ENCODE peak calls at places on chromosomes 7 and 10, in eight cellular contexts. One of them, this sample, is unnamed.

GRCh38 chr7:102426268-102427031 is 6.9 kb upstream of the ORAI2 start:
- DNase-seq in HTR-8/SVneo: no peak
- DNase-seq in Ammon's horn: peak; percentile 48
- DNase-seq in stimulated activated CD4-positive, alpha-beta T cell treated with anti-CD3 and anti-CD28 coated beads, Interleukin-12 subunit alpha, Interleukin-12 subunit beta, amount 100 ng/mL, for 48 hours: peak; percentile 71
- DNase-seq in T-helper 9 cell: peak; percentile 47
- DNase-seq in astrocyte of the spinal cord: no peak
- DNase-seq in activated naive CD4-positive, alpha-beta T cell: peak; percentile 20
- DNase-seq in Caco-2: no peak
- DNase-seq in this sample: no peak

GRCh38 chr7:192035-192649 is at the start of gene FAM20C:
- DNase-seq in Caco-2: peak; percentile 80
- DNase-seq in astrocyte of the spinal cord: peak; percentile 94
- DNase-seq in Ammon's horn: peak; percentile 91
- DNase-seq in stimulated activated CD4-positive, alpha-beta T cell treated with anti-CD3 and anti-CD28 coated beads, Interleukin-12 subunit alpha, Interleukin-12 subunit beta, amount 100 ng/mL, for 48 hours: no peak
- DNase-seq in activated naive CD4-positive, alpha-beta T cell: peak; percentile 6
- DNase-seq in T-helper 9 cell: peak; percentile 18
- DNase-seq in HTR-8/SVneo: peak; percentile 87
- DNase-seq in this sample: no peak

GRCh38 chr7:118214051-118214832 is 10.3 kb upstream of the ANKRD7 start:
- DNase-seq in astrocyte of the spinal cord: peak; percentile 88
- DNase-seq in T-helper 9 cell: peak; percentile 21
- DNase-seq in HTR-8/SVneo: no peak
- DNase-seq in stimulated activated CD4-positive, alpha-beta T cell treated with anti-CD3 and anti-CD28 coated beads, Interleukin-12 subunit alpha, Interleukin-12 subunit beta, amount 100 ng/mL, for 48 hours: peak; percentile 54
- DNase-seq in Ammon's horn: peak; percentile 85
- DNase-seq in activated naive CD4-positive, alpha-beta T cell: peak; percentile 65
- DNase-seq in Caco-2: no peak
- DNase-seq in this sample: peak; percentile 0

GRCh38 chr10:130804778-130805634 is 506.5 kb downstream of the TCERG1L start:
- DNase-seq in astrocyte of the spinal cord: no peak
- DNase-seq in activated naive CD4-positive, alpha-beta T cell: no peak
- DNase-seq in T-helper 9 cell: no peak
- DNase-seq in Caco-2: no peak
- DNase-seq in stimulated activated CD4-positive, alpha-beta T cell treated with anti-CD3 and anti-CD28 coated beads, Interleukin-12 subunit alpha, Interleukin-12 subunit beta, amount 100 ng/mL, for 48 hours: no peak
- DNase-seq in Ammon's horn: no peak
- DNase-seq in HTR-8/SVneo: no peak
- DNase-seq in this sample: no peak

GRCh38 chr7:122412886-122413285 is 108.3 kb upstream of the FEZF1 start:
- DNase-seq in Caco-2: no peak
- DNase-seq in T-helper 9 cell: no peak
- DNase-seq in astrocyte of the spinal cord: peak; percentile 74
- DNase-seq in Ammon's horn: no peak
- DNase-seq in stimulated activated CD4-positive, alpha-beta T cell treated with anti-CD3 and anti-CD28 coated beads, Interleukin-12 subunit alpha, Interleukin-12 subunit beta, amount 100 ng/mL, for 48 hours: no peak
- DNase-seq in activated naive CD4-positive, alpha-beta T cell: no peak
- DNase-seq in HTR-8/SVneo: no peak
- DNase-seq in this sample: no peak

GRCh38 chr10:70617798-70618568 is 15.4 kb upstream of the PRF1 start:
- DNase-seq in Caco-2: no peak
- DNase-seq in stimulated activated CD4-positive, alpha-beta T cell treated with anti-CD3 and anti-CD28 coated beads, Interleukin-12 subunit alpha, Interleukin-12 subunit beta, amount 100 ng/mL, for 48 hours: peak; percentile 16
- DNase-seq in activated naive CD4-positive, alpha-beta T cell: no peak
- DNase-seq in astrocyte of the spinal cord: peak; percentile 94
- DNase-seq in Ammon's horn: no peak
- DNase-seq in HTR-8/SVneo: no peak
- DNase-seq in T-helper 9 cell: no peak
- DNase-seq in this sample: no peak

GRCh38 chr7:26863504-26864308 is 684 bp downstream of the SKAP2 start:
- DNase-seq in HTR-8/SVneo: no peak
- DNase-seq in T-helper 9 cell: peak; percentile 14
- DNase-seq in astrocyte of the spinal cord: peak; percentile 55
- DNase-seq in activated naive CD4-positive, alpha-beta T cell: no peak
- DNase-seq in Ammon's horn: peak; percentile 5
- DNase-seq in Caco-2: no peak
- DNase-seq in stimulated activated CD4-positive, alpha-beta T cell treated with anti-CD3 and anti-CD28 coated beads, Interleukin-12 subunit alpha, Interleukin-12 subunit beta, amount 100 ng/mL, for 48 hours: no peak
- DNase-seq in this sample: no peak

GRCh38 chr7:70530191-70530590 is 601.8 kb upstream of the GALNT17 start:
- DNase-seq in Caco-2: no peak
- DNase-seq in astrocyte of the spinal cord: no peak
- DNase-seq in stimulated activated CD4-positive, alpha-beta T cell treated with anti-CD3 and anti-CD28 coated beads, Interleukin-12 subunit alpha, Interleukin-12 subunit beta, amount 100 ng/mL, for 48 hours: no peak
- DNase-seq in HTR-8/SVneo: no peak
- DNase-seq in T-helper 9 cell: no peak
- DNase-seq in activated naive CD4-positive, alpha-beta T cell: no peak
- DNase-seq in Ammon's horn: peak; percentile 36
- DNase-seq in this sample: no peak

GRCh38 chr7:11343818-11344413 is 370.2 kb downstream of the PHF14 start:
- DNase-seq in HTR-8/SVneo: peak; percentile 19
- DNase-seq in stimulated activated CD4-positive, alpha-beta T cell treated with anti-CD3 and anti-CD28 coated beads, Interleukin-12 subunit alpha, Interleukin-12 subunit beta, amount 100 ng/mL, for 48 hours: no peak
- DNase-seq in T-helper 9 cell: no peak
- DNase-seq in astrocyte of the spinal cord: peak; percentile 55
- DNase-seq in Caco-2: peak; percentile 50
- DNase-seq in Ammon's horn: peak; percentile 52
- DNase-seq in activated naive CD4-positive, alpha-beta T cell: no peak
- DNase-seq in this sample: no peak

GRCh38 chr7:157947504-157947903 is 610.7 kb downstream of the DNAJB6 start:
- DNase-seq in T-helper 9 cell: no peak
- DNase-seq in astrocyte of the spinal cord: no peak
- DNase-seq in HTR-8/SVneo: no peak
- DNase-seq in Caco-2: no peak
- DNase-seq in activated naive CD4-positive, alpha-beta T cell: no peak
- DNase-seq in Ammon's horn: no peak
- DNase-seq in stimulated activated CD4-positive, alpha-beta T cell treated with anti-CD3 and anti-CD28 coated beads, Interleukin-12 subunit alpha, Interleukin-12 subunit beta, amount 100 ng/mL, for 48 hours: no peak
- DNase-seq in this sample: no peak

GRCh38 chr10:12844796-12845524 is 156.6 kb downstream of the CCDC3 start:
- DNase-seq in Caco-2: peak; percentile 34
- DNase-seq in activated naive CD4-positive, alpha-beta T cell: no peak
- DNase-seq in T-helper 9 cell: no peak
- DNase-seq in Ammon's horn: peak; percentile 41
- DNase-seq in stimulated activated CD4-positive, alpha-beta T cell treated with anti-CD3 and anti-CD28 coated beads, Interleukin-12 subunit alpha, Interleukin-12 subunit beta, amount 100 ng/mL, for 48 hours: no peak
- DNase-seq in astrocyte of the spinal cord: peak; percentile 90
- DNase-seq in HTR-8/SVneo: peak; percentile 79
- DNase-seq in this sample: no peak

GRCh38 chr10:117540640-117541404 is 1.7 kb upstream of the EMX2 start:
- DNase-seq in stimulated activated CD4-positive, alpha-beta T cell treated with anti-CD3 and anti-CD28 coated beads, Interleukin-12 subunit alpha, Interleukin-12 subunit beta, amount 100 ng/mL, for 48 hours: no peak
- DNase-seq in activated naive CD4-positive, alpha-beta T cell: no peak
- DNase-seq in Ammon's horn: no peak
- DNase-seq in HTR-8/SVneo: no peak
- DNase-seq in Caco-2: peak; percentile 41
- DNase-seq in T-helper 9 cell: no peak
- DNase-seq in astrocyte of the spinal cord: no peak
- DNase-seq in this sample: no peak

GRCh38 chr10:85459906-85460305 is 906.7 kb downstream of the GRID1 start:
- DNase-seq in T-helper 9 cell: no peak
- DNase-seq in astrocyte of the spinal cord: no peak
- DNase-seq in stimulated activated CD4-positive, alpha-beta T cell treated with anti-CD3 and anti-CD28 coated beads, Interleukin-12 subunit alpha, Interleukin-12 subunit beta, amount 100 ng/mL, for 48 hours: no peak
- DNase-seq in Ammon's horn: no peak
- DNase-seq in Caco-2: no peak
- DNase-seq in HTR-8/SVneo: no peak
- DNase-seq in activated naive CD4-positive, alpha-beta T cell: no peak
- DNase-seq in this sample: no peak

GRCh38 chr7:15219758-15220157 is 317.2 kb upstream of the DGKB start:
- DNase-seq in T-helper 9 cell: no peak
- DNase-seq in stimulated activated CD4-positive, alpha-beta T cell treated with anti-CD3 and anti-CD28 coated beads, Interleukin-12 subunit alpha, Interleukin-12 subunit beta, amount 100 ng/mL, for 48 hours: no peak
- DNase-seq in Caco-2: no peak
- DNase-seq in HTR-8/SVneo: no peak
- DNase-seq in astrocyte of the spinal cord: no peak
- DNase-seq in Ammon's horn: no peak
- DNase-seq in activated naive CD4-positive, alpha-beta T cell: no peak
- DNase-seq in this sample: no peak

GRCh38 chr7:133978502-133979295 is 148.4 kb upstream of the LRGUK start:
- DNase-seq in Ammon's horn: no peak
- DNase-seq in Caco-2: no peak
- DNase-seq in activated naive CD4-positive, alpha-beta T cell: no peak
- DNase-seq in astrocyte of the spinal cord: no peak
- DNase-seq in T-helper 9 cell: no peak
- DNase-seq in HTR-8/SVneo: no peak
- DNase-seq in stimulated activated CD4-positive, alpha-beta T cell treated with anti-CD3 and anti-CD28 coated beads, Interleukin-12 subunit alpha, Interleukin-12 subunit beta, amount 100 ng/mL, for 48 hours: no peak
- DNase-seq in this sample: no peak

GRCh38 chr10:22651276-22651980 is 63.0 kb downstream of the PIP4K2A start:
- DNase-seq in astrocyte of the spinal cord: no peak
- DNase-seq in Caco-2: no peak
- DNase-seq in HTR-8/SVneo: no peak
- DNase-seq in stimulated activated CD4-positive, alpha-beta T cell treated with anti-CD3 and anti-CD28 coated beads, Interleukin-12 subunit alpha, Interleukin-12 subunit beta, amount 100 ng/mL, for 48 hours: no peak
- DNase-seq in activated naive CD4-positive, alpha-beta T cell: no peak
- DNase-seq in Ammon's horn: no peak
- DNase-seq in T-helper 9 cell: no peak
- DNase-seq in this sample: no peak

GRCh38 chr7:47890125-47890524 is 58.1 kb downstream of the PKD1L1 start:
- DNase-seq in activated naive CD4-positive, alpha-beta T cell: no peak
- DNase-seq in T-helper 9 cell: no peak
- DNase-seq in HTR-8/SVneo: no peak
- DNase-seq in Caco-2: no peak
- DNase-seq in Ammon's horn: no peak
- DNase-seq in stimulated activated CD4-positive, alpha-beta T cell treated with anti-CD3 and anti-CD28 coated beads, Interleukin-12 subunit alpha, Interleukin-12 subunit beta, amount 100 ng/mL, for 48 hours: no peak
- DNase-seq in astrocyte of the spinal cord: no peak
- DNase-seq in this sample: no peak

GRCh38 chr7:33733865-33734650 is 171.3 kb upstream of the BMPER start:
- DNase-seq in stimulated activated CD4-positive, alpha-beta T cell treated with anti-CD3 and anti-CD28 coated beads, Interleukin-12 subunit alpha, Interleukin-12 subunit beta, amount 100 ng/mL, for 48 hours: no peak
- DNase-seq in Caco-2: no peak
- DNase-seq in activated naive CD4-positive, alpha-beta T cell: no peak
- DNase-seq in HTR-8/SVneo: no peak
- DNase-seq in astrocyte of the spinal cord: no peak
- DNase-seq in Ammon's horn: no peak
- DNase-seq in T-helper 9 cell: no peak
- DNase-seq in this sample: no peak

GRCh38 chr7:120725376-120726039 is 132.4 kb downstream of the TSPAN12 start:
- DNase-seq in T-helper 9 cell: no peak
- DNase-seq in activated naive CD4-positive, alpha-beta T cell: no peak
- DNase-seq in stimulated activated CD4-positive, alpha-beta T cell treated with anti-CD3 and anti-CD28 coated beads, Interleukin-12 subunit alpha, Interleukin-12 subunit beta, amount 100 ng/mL, for 48 hours: no peak
- DNase-seq in Ammon's horn: no peak
- DNase-seq in astrocyte of the spinal cord: peak; percentile 60
- DNase-seq in HTR-8/SVneo: peak; percentile 9
- DNase-seq in Caco-2: peak; percentile 16
- DNase-seq in this sample: no peak

GRCh38 chr10:46992794-46993552 is 81.7 kb downstream of the PTPN20 start:
- DNase-seq in astrocyte of the spinal cord: peak; percentile 47
- DNase-seq in activated naive CD4-positive, alpha-beta T cell: no peak
- DNase-seq in Ammon's horn: peak; percentile 56
- DNase-seq in HTR-8/SVneo: peak; percentile 33
- DNase-seq in Caco-2: peak; percentile 49
- DNase-seq in stimulated activated CD4-positive, alpha-beta T cell treated with anti-CD3 and anti-CD28 coated beads, Interleukin-12 subunit alpha, Interleukin-12 subunit beta, amount 100 ng/mL, for 48 hours: no peak
- DNase-seq in T-helper 9 cell: no peak
- DNase-seq in this sample: no peak

GRCh38 chr10:12622691-12623090 is 273.3 kb downstream of the CAMK1D start:
- DNase-seq in activated naive CD4-positive, alpha-beta T cell: no peak
- DNase-seq in HTR-8/SVneo: no peak
- DNase-seq in T-helper 9 cell: no peak
- DNase-seq in Ammon's horn: no peak
- DNase-seq in astrocyte of the spinal cord: no peak
- DNase-seq in Caco-2: no peak
- DNase-seq in stimulated activated CD4-positive, alpha-beta T cell treated with anti-CD3 and anti-CD28 coated beads, Interleukin-12 subunit alpha, Interleukin-12 subunit beta, amount 100 ng/mL, for 48 hours: no peak
- DNase-seq in this sample: no peak

GRCh38 chr10:62815373-62816111 is 624 bp downstream of the EGR2 start:
- DNase-seq in stimulated activated CD4-positive, alpha-beta T cell treated with anti-CD3 and anti-CD28 coated beads, Interleukin-12 subunit alpha, Interleukin-12 subunit beta, amount 100 ng/mL, for 48 hours: no peak
- DNase-seq in T-helper 9 cell: peak; percentile 9
- DNase-seq in Ammon's horn: no peak
- DNase-seq in activated naive CD4-positive, alpha-beta T cell: peak; percentile 21
- DNase-seq in HTR-8/SVneo: no peak
- DNase-seq in Caco-2: peak; percentile 45
- DNase-seq in astrocyte of the spinal cord: peak; percentile 33
- DNase-seq in this sample: no peak

GRCh38 chr7:150935149-150935548 is 43.0 kb downstream of the KCNH2 start:
- DNase-seq in HTR-8/SVneo: no peak
- DNase-seq in astrocyte of the spinal cord: no peak
- DNase-seq in Ammon's horn: no peak
- DNase-seq in stimulated activated CD4-positive, alpha-beta T cell treated with anti-CD3 and anti-CD28 coated beads, Interleukin-12 subunit alpha, Interleukin-12 subunit beta, amount 100 ng/mL, for 48 hours: no peak
- DNase-seq in Caco-2: no peak
- DNase-seq in activated naive CD4-positive, alpha-beta T cell: no peak
- DNase-seq in T-helper 9 cell: no peak
- DNase-seq in this sample: no peak

GRCh38 chr7:155721056-155721455 is 76.6 kb downstream of the RBM33 start:
- DNase-seq in astrocyte of the spinal cord: no peak
- DNase-seq in stimulated activated CD4-positive, alpha-beta T cell treated with anti-CD3 and anti-CD28 coated beads, Interleukin-12 subunit alpha, Interleukin-12 subunit beta, amount 100 ng/mL, for 48 hours: no peak
- DNase-seq in activated naive CD4-positive, alpha-beta T cell: no peak
- DNase-seq in T-helper 9 cell: no peak
- DNase-seq in HTR-8/SVneo: no peak
- DNase-seq in Ammon's horn: no peak
- DNase-seq in Caco-2: no peak
- DNase-seq in this sample: no peak

GRCh38 chr7:101075646-101076045 is 9.6 kb upstream of the TRIM56 start:
- DNase-seq in Ammon's horn: no peak
- DNase-seq in HTR-8/SVneo: no peak
- DNase-seq in activated naive CD4-positive, alpha-beta T cell: no peak
- DNase-seq in T-helper 9 cell: no peak
- DNase-seq in stimulated activated CD4-positive, alpha-beta T cell treated with anti-CD3 and anti-CD28 coated beads, Interleukin-12 subunit alpha, Interleukin-12 subunit beta, amount 100 ng/mL, for 48 hours: no peak
- DNase-seq in astrocyte of the spinal cord: no peak
- DNase-seq in Caco-2: no peak
- DNase-seq in this sample: no peak

GRCh38 chr7:30849565-30849964 is 62.1 kb upstream of the AQP1 start:
- DNase-seq in HTR-8/SVneo: no peak
- DNase-seq in activated naive CD4-positive, alpha-beta T cell: no peak
- DNase-seq in Caco-2: no peak
- DNase-seq in T-helper 9 cell: no peak
- DNase-seq in Ammon's horn: no peak
- DNase-seq in stimulated activated CD4-positive, alpha-beta T cell treated with anti-CD3 and anti-CD28 coated beads, Interleukin-12 subunit alpha, Interleukin-12 subunit beta, amount 100 ng/mL, for 48 hours: no peak
- DNase-seq in astrocyte of the spinal cord: no peak
- DNase-seq in this sample: no peak

This sample was measured in esophagus squamous epithelium.